ENCODE peak calls at places on chromosomes 7 and 10, in six cellular contexts. D is epithelial cell of esophagus, R is neural crest cell, P is type B pancreatic cell, Z is MCF 10A, C is natural killer cell. H is an unnamed sample.

GRCh38 chr7:136874393-136875032 is 6.1 kb downstream of the CHRM2 start:
- DNase-seq in P (no peak), Z (peak; percentile 34), D (peak; percentile 21), C (no peak), R (no peak), H (no peak)

GRCh38 chr7:150806454-150806853 is 5.9 kb downstream of the TMEM176A start:
- DNase-seq in D (no peak), C (no peak), P (no peak), R (no peak), Z (no peak), H (no peak)

GRCh38 chr10:110013615-110014293 is 6.0 kb downstream of the ADD3 start:
- DNase-seq in P (no peak), R (no peak), D (peak; percentile 71), Z (peak; percentile 24), C (no peak), H (no peak)

GRCh38 chr7:28835800-28836199 is 122.3 kb downstream of the TRIL start:
- DNase-seq in D (no peak), C (no peak), P (no peak), R (no peak), Z (peak; percentile 42), H (no peak)

GRCh38 chr10:120738658-120739057 is 112.5 kb upstream of the WDR11 start:
- DNase-seq in P (no peak), R (no peak), C (no peak), D (peak; percentile 80), Z (no peak), H (no peak)

GRCh38 chr7:50560865-50561351 is 4.3 kb downstream of the DDC start:
- DNase-seq in P (no peak), D (no peak), R (peak; percentile 41), Z (no peak), C (no peak), H (no peak)

GRCh38 chr7:108454674-108455523 is 1.3 kb downstream of the NRCAM start:
- DNase-seq in R (peak; percentile 33), D (peak; percentile 17), C (no peak), P (peak; percentile 73), Z (no peak), H (peak; percentile 33)

GRCh38 chr7:57305192-57305748 is 144.7 kb upstream of the ZNF716 start:
- DNase-seq in C (no peak), Z (no peak), P (no peak), R (no peak), D (no peak), H (no peak)

GRCh38 chr7:47580175-47580701 is 1.7 kb downstream of the TNS3 start:
- DNase-seq in C (no peak), P (no peak), R (no peak), Z (no peak), D (no peak), H (no peak)

GRCh38 chr10:4639960-4640359 is 186.0 kb upstream of the AKR1E2 start:
- DNase-seq in P (no peak), C (no peak), Z (no peak), D (no peak), R (no peak), H (no peak)

GRCh38 chr10:84200537-84201243 is 6.4 kb downstream of the CDHR1 start:
- DNase-seq in C (no peak), D (no peak), R (no peak), Z (no peak), P (no peak), H (no peak)

GRCh38 chr7:116210345-116211005 is at the start of gene TES:
- DNase-seq in R (peak; percentile 48), P (peak; percentile 84), D (peak; percentile 87), C (peak; percentile 63), Z (peak; percentile 74), H (no peak)

GRCh38 chr7:5183155-5183554 is 6.9 kb upstream of the WIPI2 start:
- DNase-seq in R (no peak), Z (peak; percentile 25), D (peak; percentile 65), C (no peak), P (no peak), H (no peak)

GRCh38 chr7:106205621-106206222 is 79.1 kb downstream of the NAMPT start:
- DNase-seq in P (no peak), D (peak; percentile 40), Z (peak; percentile 30), C (no peak), R (no peak), H (no peak)

GRCh38 chr10:28470873-28471704 is 61.8 kb upstream of the WAC start:
- DNase-seq in R (no peak), P (no peak), D (no peak), C (no peak), Z (no peak), H (no peak)

GRCh38 chr10:69674786-69675185 is 44.7 kb downstream of the FAM241B start:
- DNase-seq in Z (no peak), R (no peak), C (no peak), D (no peak), P (no peak), H (no peak)

GRCh38 chr10:131888186-131888604 is 12.6 kb upstream of the PPP2R2D start:
- DNase-seq in C (no peak), Z (peak; percentile 97), P (no peak), D (peak; percentile 99), R (no peak), H (no peak)

GRCh38 chr10:86306628-86307278 is 59.8 kb downstream of the GRID1 start:
- DNase-seq in P (no peak), C (no peak), Z (peak; percentile 54), D (peak; percentile 27), R (peak; percentile 53), H (no peak)

GRCh38 chr7:27409776-27410175 is 167.2 kb downstream of the EVX1 start:
- DNase-seq in P (no peak), D (peak; percentile 24), C (no peak), R (no peak), Z (peak; percentile 16), H (no peak)

GRCh38 chr7:156640257-156640948 is at the start of gene RNF32:
- DNase-seq in D (peak; percentile 95), C (peak; percentile 66), P (peak; percentile 99), Z (peak; percentile 90), R (peak; percentile 94), H (peak; percentile 89)

GRCh38 chr10:64430690-64431323 is 909.6 kb downstream of the REEP3 start:
- DNase-seq in R (peak; percentile 22), C (no peak), Z (peak; percentile 64), P (no peak), D (peak; percentile 1), H (no peak)

GRCh38 chr7:128236924-128237586 is 4.0 kb upstream of the LEP start:
- DNase-seq in R (no peak), D (peak; percentile 98), C (no peak), P (no peak), Z (peak; percentile 85), H (no peak)

GRCh38 chr10:99304027-99304856 is 24.9 kb upstream of the CNNM1 start:
- DNase-seq in P (no peak), D (no peak), Z (no peak), C (no peak), R (no peak), H (no peak)

GRCh38 chr7:47327698-47328391 is 254.1 kb downstream of the TNS3 start:
- DNase-seq in C (no peak), Z (peak; percentile 71), R (peak; percentile 82), D (peak; percentile 61), P (peak; percentile 78), H (no peak)

GRCh38 chr7:101936223-101936611 is 118.8 kb downstream of the CUX1 start:
- DNase-seq in C (no peak), Z (no peak), P (no peak), R (no peak), D (no peak), H (no peak)

GRCh38 chr7:123681561-123681960 is 25.9 kb downstream of the LMOD2 start:
- DNase-seq in P (no peak), D (no peak), R (no peak), C (no peak), Z (no peak), H (no peak)

GRCh38 chr10:24821986-24822385 is 98.3 kb upstream of the ARHGAP21 start:
- DNase-seq in P (no peak), R (no peak), C (no peak), D (peak; percentile 85), Z (peak; percentile 28), H (no peak)

GRCh38 chr10:126908729-126909526 is 3.7 kb downstream of the DOCK1 start:
- DNase-seq in P (no peak), Z (no peak), C (no peak), R (no peak), D (peak; percentile 14), H (no peak)

GRCh38 chr7:151310578-151310977 is 31.0 kb upstream of the NUB1 start:
- DNase-seq in P (no peak), C (no peak), Z (peak; percentile 10), D (peak; percentile 21), R (no peak), H (no peak)

DNA sequence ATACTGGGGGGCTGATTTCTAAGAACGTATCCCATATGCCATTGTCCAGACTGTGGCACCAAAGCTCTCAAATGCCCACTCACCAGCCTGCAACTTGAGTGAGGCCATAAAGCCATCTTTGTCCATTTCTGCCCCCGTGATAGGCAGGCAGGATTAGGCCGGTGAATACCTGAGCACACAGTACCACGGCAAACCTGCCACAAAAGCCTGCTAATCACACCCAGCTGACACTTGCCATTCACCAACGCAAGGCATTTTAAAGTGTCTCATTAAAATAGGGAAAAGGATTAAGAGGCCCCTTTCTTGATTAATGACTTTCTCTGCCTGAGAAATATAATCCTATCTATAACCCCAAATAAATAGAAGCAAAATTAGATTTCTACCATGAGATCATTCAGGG is 111.4 kb upstream of the NANOS1 start:
- DNase-seq in Z (no peak), R (no peak), C (no peak), P (peak; percentile 8), D (no peak), H (no peak)
- TF ChIP-seq CTCF in Z (no peak), R (no peak), C (no peak), P (no peak), D (no peak), H (no peak)

GRCh38 chr7:9264395-9264794 is 831.0 kb downstream of the NXPH1 start:
- DNase-seq in Z (peak; percentile 11), P (no peak), D (no peak), R (no peak), C (no peak), H (no peak)
- TF ChIP-seq CTCF in Z (no peak), P (no peak), D (no peak), R (no peak), C (no peak), H (no peak)

DNA sequence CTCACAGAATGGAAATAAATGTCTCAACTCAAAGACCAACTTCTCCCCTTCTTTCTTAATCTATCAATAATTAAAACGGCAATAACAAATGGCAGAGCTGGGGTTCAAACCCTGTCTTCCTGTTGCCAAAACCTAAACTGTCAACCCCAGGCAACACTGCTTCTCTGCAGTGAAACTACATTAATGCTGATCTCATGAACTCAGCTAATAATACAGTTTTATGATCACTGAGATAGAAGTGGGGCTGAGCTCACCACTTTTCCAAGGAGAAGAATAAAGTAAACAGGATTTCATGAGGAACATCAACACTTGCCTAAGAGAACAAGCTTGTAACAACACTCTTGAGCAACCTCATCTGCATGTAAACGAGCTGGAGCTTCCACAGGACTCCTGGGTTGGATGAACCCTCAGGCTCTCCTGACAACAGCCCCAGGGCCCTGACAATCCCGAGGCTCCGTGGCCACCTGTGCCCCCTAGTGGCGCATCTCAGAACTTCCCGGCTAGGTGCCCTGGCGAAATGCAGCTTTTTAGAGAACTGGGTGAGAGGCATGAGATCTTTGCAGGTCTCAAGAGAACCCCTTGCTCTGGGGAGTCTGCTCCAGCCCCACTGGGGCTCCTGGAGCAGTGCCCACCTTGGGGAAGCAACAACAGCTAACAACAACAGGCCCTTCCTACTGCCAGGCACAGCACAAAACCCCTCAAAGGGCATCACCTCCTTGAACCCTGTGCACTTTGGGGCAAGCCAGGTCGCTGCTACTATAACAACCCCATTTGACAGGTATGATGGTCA is 169.3 kb downstream of the SH3PXD2A start:
- DNase-seq in P (peak; percentile 83), Z (peak; percentile 63), D (peak; percentile 50), R (peak; percentile 77), C (peak; percentile 64), H (peak; percentile 75)
- TF ChIP-seq CTCF in P (peak; percentile 94), Z (peak; percentile 87), D (peak; percentile 89), R (peak; percentile 88), C (peak; percentile 95), H (peak; percentile 90)

GRCh38 chr10:81081887-81082620 is 544.4 kb downstream of the SH2D4B start:
- DNase-seq in Z (peak; percentile 33), D (peak; percentile 2), R (no peak), P (no peak), C (no peak), H (no peak)
- TF ChIP-seq CTCF in Z (peak; percentile 44), D (peak; percentile 38), R (peak; percentile 45), P (peak; percentile 55), C (no peak), H (peak; percentile 41)

H was measured in D721Med.